ENCODE peak calls at places on chromosomes 16 and 17, in eight cellular contexts. P is stomach, H is sigmoid colon, N is HepG2, R is H1, S is GM12878, D is tibial nerve, Q is suprapubic skin. A is an unnamed sample.

GRCh38 chr17:44309472-44309871 is 1.1 kb downstream of the RUNDC3A start:
- DNase-seq in S (no peak), R (no peak), H (no peak), N (no peak), Q (no peak), P (no peak), D (no peak), A (no peak)

GRCh38 chr17:61399131-61400057 is at the start of gene TBX2:
- DNase-seq in R (no peak), P (peak; percentile 51), D (peak; percentile 88), H (peak; percentile 78), Q (no peak), S (no peak), N (peak; percentile 80), A (peak; percentile 55)

GRCh38 chr16:31501966-31502348 is 6.2 kb downstream of the RUSF1 start:
- DNase-seq in Q (no peak), N (no peak), D (no peak), R (no peak), P (no peak), S (no peak), H (no peak), A (no peak)

GRCh38 chr17:28033972-28034714 is 8.3 kb upstream of the NLK start:
- DNase-seq in D (no peak), S (no peak), H (no peak), Q (no peak), R (no peak), N (no peak), P (no peak), A (no peak)

GRCh38 chr16:89098767-89099430 is 5.2 kb downstream of the ACSF3 start:
- DNase-seq in H (no peak), D (no peak), Q (no peak), R (no peak), P (no peak), S (no peak), N (no peak), A (no peak)

GRCh38 chr17:77444653-77445029 is 303.9 kb downstream of the SEC14L1 start:
- DNase-seq in Q (no peak), H (no peak), D (no peak), N (no peak), R (no peak), P (no peak), S (peak; percentile 81), A (peak; percentile 49)

GRCh38 chr16:8572919-8573724 is 17.2 kb downstream of the TMEM114 start:
- DNase-seq in Q (no peak), R (no peak), H (no peak), P (no peak), N (peak; percentile 61), D (no peak), S (no peak), A (no peak)

GRCh38 chr16:16037970-16038369 is 88.6 kb downstream of the ABCC1 start:
- DNase-seq in R (no peak), S (no peak), Q (no peak), N (no peak), H (no peak), D (no peak), P (no peak), A (no peak)

GRCh38 chr16:79307214-79307613 is 293.3 kb downstream of the MAF start:
- DNase-seq in H (peak; percentile 79), N (no peak), D (no peak), S (no peak), R (no peak), Q (no peak), P (no peak), A (peak; percentile 30)

GRCh38 chr17:41352597-41353366 is 2.2 kb upstream of the KRT33A start:
- DNase-seq in P (no peak), S (no peak), D (no peak), R (no peak), Q (no peak), H (no peak), N (no peak), A (no peak)

GRCh38 chr16:746637-747036 is 5.8 kb upstream of the CIAO3 start:
- DNase-seq in N (no peak), H (no peak), D (no peak), S (no peak), Q (no peak), P (no peak), R (no peak), A (no peak)

GRCh38 chr17:75262112-75262606 is 480 bp downstream of the MRPS7 start:
- DNase-seq in R (no peak), H (no peak), S (no peak), N (peak; percentile 34), Q (no peak), P (no peak), D (no peak), A (no peak)

GRCh38 chr16:81399909-81400308 is 44.7 kb upstream of the CMIP start:
- DNase-seq in P (no peak), S (no peak), D (no peak), N (no peak), Q (peak; percentile 44), R (no peak), H (peak; percentile 37), A (no peak)

GRCh38 chr17:76107507-76107906 is 3.9 kb upstream of the EXOC7 start:
- DNase-seq in Q (no peak), P (no peak), S (no peak), D (no peak), H (no peak), N (peak; percentile 58), R (no peak), A (no peak)

GRCh38 chr17:16352303-16352837 is 899 bp downstream of the CENPV start:
- DNase-seq in R (no peak), Q (peak; percentile 69), D (no peak), N (peak; percentile 78), H (no peak), P (peak; percentile 48), S (no peak), A (peak; percentile 54)

GRCh38 chr16:72637306-72637705 is 410.6 kb downstream of the ZFHX3 start:
- DNase-seq in H (no peak), Q (no peak), R (no peak), P (no peak), S (no peak), D (no peak), N (no peak), A (no peak)

GRCh38 chr16:72639494-72639893 is 408.4 kb downstream of the ZFHX3 start:
- DNase-seq in H (no peak), D (no peak), R (no peak), P (no peak), N (no peak), S (no peak), Q (no peak), A (no peak)

GRCh38 chr16:72635104-72635503 is 412.8 kb downstream of the ZFHX3 start:
- DNase-seq in S (no peak), N (no peak), Q (no peak), P (no peak), H (no peak), D (no peak), R (no peak), A (no peak)

DNA sequence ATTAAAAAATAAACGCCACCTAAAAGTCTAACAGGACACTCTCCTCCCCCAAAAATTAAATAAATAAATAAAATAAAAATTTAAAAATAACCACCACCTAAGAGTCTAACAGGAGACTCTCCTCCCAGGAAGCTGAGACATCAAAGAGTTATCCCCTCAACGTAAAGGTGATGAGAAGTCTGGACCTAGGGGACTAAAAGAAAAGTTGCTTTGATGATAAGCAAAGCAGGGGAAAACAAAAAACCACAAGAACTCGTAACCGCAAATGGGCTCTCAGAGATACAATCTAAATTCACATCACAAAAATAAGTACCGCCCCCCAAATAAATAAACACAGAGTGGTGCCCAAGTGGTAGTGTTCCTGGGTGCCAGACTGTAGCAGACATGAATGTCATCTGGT is 412.2 kb downstream of the ZFHX3 start:
- DNase-seq in H (no peak), D (no peak), Q (no peak), R (no peak), N (no peak), S (no peak), P (no peak), A (no peak)
- TF ChIP-seq EP300 in H (no peak), D (no peak), Q (no peak), R (no peak), N (no peak), S (no peak), P (no peak), A (no peak)

GRCh38 chr17:47678196-47678595 is 15.8 kb upstream of the TBKBP1 start:
- DNase-seq in P (no peak), N (no peak), S (no peak), H (no peak), D (no peak), Q (no peak), R (no peak), A (no peak)
- H3K36me3 ChIP-seq in P (peaks cover 97% of the 10 kb centered on the region), N (peaks cover 53% of the 10 kb centered on the region), S (peaks cover 30% of the 10 kb centered on the region), H (peaks cover 88% of the 10 kb centered on the region), D (peaks cover 96% of the 10 kb centered on the region), Q (peaks cover 96% of the 10 kb centered on the region), R (peaks cover 98% of the 10 kb centered on the region), A (peaks cover 94% of the 10 kb centered on the region)

GRCh38 chr16:4375717-4376116 is 4.1 kb downstream of the VASN start:
- DNase-seq in H (no peak), S (no peak), P (no peak), N (no peak), D (no peak), Q (no peak), R (no peak), A (no peak)

GRCh38 chr16:4377573-4378146 is 6.0 kb downstream of the VASN start:
- DNase-seq in Q (no peak), H (no peak), D (no peak), R (no peak), S (no peak), N (no peak), P (peak; percentile 53), A (no peak)

GRCh38 chr16:4378202-4378666 is 6.6 kb downstream of the VASN start:
- DNase-seq in R (no peak), H (no peak), N (no peak), Q (peak; percentile 92), P (no peak), S (no peak), D (no peak), A (no peak)

GRCh38 chr16:4376126-4376819 is 4.6 kb downstream of the VASN start:
- DNase-seq in R (no peak), D (peak; percentile 85), Q (peak; percentile 95), N (no peak), S (no peak), P (peak; percentile 96), H (peak; percentile 97), A (peak; percentile 76)

DNA sequence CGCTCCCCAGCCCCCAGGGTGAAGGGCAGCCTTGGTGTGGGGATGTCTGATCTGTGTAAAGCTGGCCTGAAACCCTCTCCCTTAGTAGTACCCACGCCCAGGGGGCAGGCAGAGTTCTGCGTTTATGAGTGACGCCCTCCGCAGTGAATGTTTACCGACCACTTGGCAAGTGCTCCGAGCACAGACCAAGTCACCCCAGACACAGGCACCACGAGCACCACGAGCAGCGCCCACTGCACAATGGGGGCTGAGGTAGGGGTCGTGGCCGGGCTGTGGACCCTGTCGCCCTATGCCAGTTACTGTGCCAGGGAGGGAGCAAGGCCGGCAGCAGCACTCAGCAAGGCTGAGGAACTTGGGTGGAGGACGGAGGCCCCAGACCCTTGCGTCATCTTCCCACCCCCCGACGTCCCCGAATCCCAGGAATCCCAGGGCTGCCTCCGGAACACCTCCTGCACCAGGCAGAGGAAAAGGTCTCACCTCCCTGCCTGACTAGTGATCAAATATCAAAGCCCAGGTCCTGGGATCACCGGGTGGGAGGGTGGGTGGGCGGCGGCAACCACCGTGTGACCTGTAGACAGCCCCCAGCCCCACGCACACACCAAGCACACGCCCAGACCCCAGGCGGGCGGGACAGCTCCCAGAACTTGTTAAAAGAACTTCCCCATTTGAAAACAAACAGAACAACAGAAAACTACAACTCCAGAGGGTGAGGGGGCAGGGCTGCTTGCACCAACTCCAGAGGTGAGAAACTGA is 5.3 kb downstream of the VASN start:
- DNase-seq in N (no peak), S (no peak), R (no peak), H (no peak), P (no peak), Q (no peak), D (no peak), A (no peak)
- H3K27ac ChIP-seq in N (no peak overlapping the region), S (no peak overlapping the region), R (no peak overlapping the region), H (peak overlapping the region; percentile 90), P (peak overlapping the region; percentile 86), Q (peak overlapping the region; percentile 87), D (peak overlapping the region; percentile 95), A (peak overlapping the region; percentile 78)

GRCh38 chr16:27355610-27356009 is 41.8 kb downstream of the IL4R start:
- DNase-seq in S (no peak), P (peak; percentile 33), R (peak; percentile 41), H (peak; percentile 82), D (no peak), N (peak; percentile 51), Q (no peak), A (peak; percentile 50)
- TF ChIP-seq EP300 in S (no peak), P (no peak), R (no peak), H (no peak), D (no peak), N (no peak), Q (no peak), A (no peak)